ENCODE peak calls at places on chromosome 3, in six cellular contexts. Y is breast epithelium, L is LNCaP clone FGC, D is heart right ventricle, P is fibroblast of the aortic adventitia, K is left lung. G is an unnamed sample.

GRCh38 chr3:192514754-192515660 is 212.3 kb downstream of the FGF12 start:
- DNase-seq in L (no peak), D (peak; percentile 31), Y (no peak), P (no peak), K (no peak), G (no peak)

GRCh38 chr3:171160326-171160725 is 133.8 kb upstream of the SLC2A2 start:
- DNase-seq in P (peak; percentile 48), L (no peak), K (no peak), Y (no peak), D (no peak), G (no peak)

GRCh38 chr3:140903196-140903595 is 38.4 kb upstream of the SLC25A36 start:
- DNase-seq in K (no peak), D (no peak), L (no peak), P (no peak), Y (no peak), G (no peak)

GRCh38 chr3:196711838-196712513 is at the start of the genes CEP19 and PIGX:
- DNase-seq in K (peak; percentile 88), L (peak; percentile 30), D (peak; percentile 89), Y (peak; percentile 70), P (peak; percentile 81), G (peak; percentile 88)

GRCh38 chr3:28916713-28917499 is 364.0 kb upstream of the RBMS3 start:
- DNase-seq in L (no peak), Y (no peak), D (peak; percentile 33), K (peak; percentile 36), P (peak; percentile 88), G (no peak)

GRCh38 chr3:189714991-189715961 is 84.1 kb downstream of the TP63 start:
- DNase-seq in L (no peak), D (no peak), P (peak; percentile 79), K (no peak), Y (no peak), G (no peak)

GRCh38 chr3:55488398-55489055 is 1.4 kb upstream of the WNT5A start:
- DNase-seq in P (peak; percentile 83), L (no peak), K (peak; percentile 64), Y (no peak), D (peak; percentile 52), G (no peak)

GRCh38 chr3:127673191-127674098 is 693 bp downstream of the ABTB1 start:
- DNase-seq in D (peak; percentile 73), P (peak; percentile 56), Y (peak; percentile 55), L (no peak), K (peak; percentile 64), G (peak; percentile 50)

GRCh38 chr3:183381179-183381578 is 47.2 kb downstream of the MCF2L2 start:
- DNase-seq in P (peak; percentile 59), D (no peak), Y (no peak), K (no peak), L (peak; percentile 55), G (no peak)

GRCh38 chr3:127689266-127689860 is 16.6 kb downstream of the ABTB1 start:
- DNase-seq in L (no peak), K (peak; percentile 23), Y (peak; percentile 27), P (no peak), D (peak; percentile 4), G (no peak)

GRCh38 chr3:36540898-36541518 is 160.7 kb downstream of the STAC start:
- DNase-seq in P (peak; percentile 68), D (no peak), K (no peak), L (no peak), Y (no peak), G (no peak)

GRCh38 chr3:188524057-188524456 is 370.1 kb downstream of the LPP start:
- DNase-seq in P (no peak), K (no peak), Y (no peak), D (no peak), L (no peak), G (no peak)

GRCh38 chr3:21750291-21750690 is 719 bp downstream of the ZNF385D start:
- DNase-seq in P (peak; percentile 52), L (no peak), Y (no peak), D (no peak), K (no peak), G (no peak)

GRCh38 chr3:128549283-128550112 is 56.5 kb upstream of the GATA2 start:
- DNase-seq in Y (peak; percentile 7), P (peak; percentile 90), D (peak; percentile 77), K (peak; percentile 68), L (no peak), G (no peak)

GRCh38 chr3:95923496-95924210 is 890.7 kb upstream of the EPHA6 start:
- DNase-seq in Y (no peak), K (no peak), P (peak; percentile 99), L (no peak), D (no peak), G (no peak)

GRCh38 chr3:2099779-2100191 is 1.1 kb downstream of the CNTN4 start:
- DNase-seq in P (no peak), L (no peak), K (no peak), Y (no peak), D (no peak), G (no peak)

GRCh38 chr3:45554001-45554691 is 40.4 kb upstream of the LIMD1 start:
- DNase-seq in D (peak; percentile 59), P (no peak), K (no peak), L (no peak), Y (no peak), G (no peak)

GRCh38 chr3:112097378-112097777 is 11.2 kb downstream of the C3orf52 start:
- DNase-seq in P (peak; percentile 99), Y (no peak), D (no peak), K (no peak), L (peak; percentile 98), G (no peak)

GRCh38 chr3:11211531-11212300 is 57.4 kb downstream of the HRH1 start:
- DNase-seq in K (no peak), L (no peak), Y (no peak), D (no peak), P (peak; percentile 87), G (no peak)

GRCh38 chr3:155854147-155854940 is at the start of gene SLC33A1:
- DNase-seq in Y (peak; percentile 99), K (peak; percentile 100), L (peak; percentile 99), P (peak; percentile 99), D (peak; percentile 98), G (peak; percentile 99)

GRCh38 chr3:177833392-177833791 is 636.1 kb upstream of the TBL1XR1 start:
- DNase-seq in K (no peak), D (no peak), P (no peak), L (no peak), Y (no peak), G (no peak)

GRCh38 chr3:124261301-124261700 is 269.4 kb upstream of the ROPN1 start:
- DNase-seq in K (no peak), P (no peak), Y (no peak), D (no peak), L (no peak), G (no peak)

GRCh38 chr3:150146891-150147761 is 176.4 kb upstream of the PFN2 start:
- DNase-seq in P (peak; percentile 90), K (peak; percentile 38), Y (no peak), L (no peak), D (peak; percentile 20), G (no peak)

GRCh38 chr3:172987268-172987667 is 153.8 kb downstream of the SPATA16 start:
- DNase-seq in Y (no peak), L (peak; percentile 11), K (no peak), P (no peak), D (no peak), G (no peak)

GRCh38 chr3:187223799-187224198 is 26.5 kb downstream of the RTP1 start:
- DNase-seq in L (peak; percentile 6), D (no peak), Y (no peak), K (no peak), P (no peak), G (no peak)

GRCh38 chr3:35745802-35746484 is 106.6 kb downstream of the ARPP21 start:
- DNase-seq in D (no peak), Y (no peak), K (no peak), P (no peak), L (no peak), G (no peak)

GRCh38 chr3:149596136-149596770 is 61.6 kb downstream of the WWTR1 start:
- DNase-seq in P (peak; percentile 82), K (no peak), L (no peak), Y (no peak), D (no peak), G (no peak)

GRCh38 chr3:182487048-182487447 is 306.3 kb upstream of the ATP11B start:
- DNase-seq in P (no peak), L (no peak), Y (no peak), K (no peak), D (no peak), G (no peak)

GRCh38 chr3:49493901-49494300 is 23.8 kb downstream of the DAG1 start:
- DNase-seq in K (no peak), D (no peak), Y (no peak), P (peak; percentile 73), L (no peak), G (no peak)

GRCh38 chr3:49718419-49719213 is 868 bp downstream of the AMIGO3 start:
- DNase-seq in D (no peak), Y (peak; percentile 53), K (peak; percentile 27), L (no peak), P (no peak), G (no peak)

GRCh38 chr3:79167651-79168416 is 600.0 kb downstream of the ROBO1 start:
- DNase-seq in K (no peak), L (peak; percentile 74), P (peak; percentile 99), D (no peak), Y (no peak), G (no peak)

GRCh38 chr3:192091831-192092230 is 630.9 kb downstream of the PYDC2 start:
- DNase-seq in Y (no peak), P (peak; percentile 21), K (no peak), L (no peak), D (no peak), G (no peak)

GRCh38 chr3:16183601-16184270 is 9.3 kb downstream of the GALNT15 start:
- DNase-seq in D (no peak), Y (no peak), L (no peak), K (no peak), P (peak; percentile 95), G (no peak)

GRCh38 chr3:128278130-128278529 is 124.8 kb downstream of the EEFSEC start:
- DNase-seq in K (no peak), P (no peak), Y (no peak), D (no peak), L (no peak), G (no peak)

GRCh38 chr3:147945968-147946519 is 536.9 kb downstream of the ZIC1 start:
- DNase-seq in Y (no peak), P (peak; percentile 94), K (peak; percentile 49), D (no peak), L (peak; percentile 19), G (no peak)

GRCh38 chr3:4584537-4585249 is 91.5 kb downstream of the ITPR1 start:
- DNase-seq in D (no peak), K (peak; percentile 47), L (no peak), Y (no peak), P (peak; percentile 45), G (no peak)
- TF ChIP-seq CTCF in D (peak; percentile 52), K (no peak), L (no peak), Y (no peak), P (no peak), G (no peak)

GRCh38 chr3:158802399-158803023 is 657 bp downstream of the MFSD1 start:
- DNase-seq in P (peak; percentile 46), Y (no peak), K (no peak), D (no peak), L (no peak), G (no peak)
- TF ChIP-seq CTCF in P (no peak), Y (no peak), K (no peak), D (no peak), L (no peak), G (no peak)

GRCh38 chr3:67863869-67864268 is 209.5 kb upstream of the SUCLG2 start:
- DNase-seq in K (no peak), D (no peak), P (peak; percentile 15), Y (no peak), L (peak; percentile 4), G (no peak)
- TF ChIP-seq CTCF in K (no peak), D (no peak), P (peak; percentile 8), Y (no peak), L (peak; percentile 66), G (no peak)

GRCh38 chr3:14549256-14549931 is 9.3 kb upstream of the GRIP2 start:
- DNase-seq in L (no peak), D (peak; percentile 2), P (peak; percentile 19), Y (no peak), K (no peak), G (no peak)
- TF ChIP-seq CTCF in L (no peak), D (peak; percentile 24), P (peak; percentile 28), Y (no peak), K (peak; percentile 13), G (no peak)